ENCODE peak calls at places on chromosomes 16 and 17, in six cellular contexts. J is transverse colon, L is IMR-90, F is uterus, Z is breast epithelium, H is A549. V is an unnamed sample.

GRCh38 chr16:14501331-14502255 is 128.5 kb downstream of the PARN start:
- DNase-seq in Z (peak), L (peak), H (peak), F (peak), J (peak), V (peak)

GRCh38 chr16:1363501-1364041 is 11.8 kb downstream of the GNPTG start:
- DNase-seq in J (peak), L (peak), H (peak), F (no peak), Z (no peak), V (peak)

GRCh38 chr17:68035131-68035522 is 408 bp upstream of the KPNA2 start:
- DNase-seq in Z (peak), H (no peak), L (no peak), F (peak), J (peak), V (peak)

GRCh38 chr17:63530557-63531021 is 7.4 kb downstream of the KCNH6 start:
- DNase-seq in H (no peak), J (no peak), L (no peak), Z (no peak), F (no peak), V (no peak)

GRCh38 chr17:71486171-71486740 is 634.6 kb upstream of the SOX9 start:
- DNase-seq in L (no peak), H (no peak), F (no peak), J (no peak), Z (no peak), V (no peak)

GRCh38 chr17:63517825-63518534 is 5.2 kb upstream of the KCNH6 start:
- DNase-seq in H (no peak), F (no peak), J (no peak), L (no peak), Z (no peak), V (no peak)

GRCh38 chr17:17698869-17699351 is 17.7 kb downstream of the RAI1 start:
- DNase-seq in H (no peak), J (no peak), Z (no peak), F (peak), L (peak), V (no peak)

GRCh38 chr16:50797456-50797855 is 55.6 kb downstream of the CYLD start:
- DNase-seq in F (no peak), L (peak), Z (no peak), H (no peak), J (no peak), V (no peak)

GRCh38 chr17:31525801-31526549 is 134.5 kb downstream of the RAB11FIP4 start:
- DNase-seq in J (no peak), H (peak), L (no peak), F (no peak), Z (no peak), V (peak)

GRCh38 chr17:14337596-14338079 is 36.8 kb downstream of the HS3ST3B1 start:
- DNase-seq in Z (no peak), H (no peak), L (no peak), F (no peak), J (no peak), V (no peak)

GRCh38 chr17:70563301-70563820 is 394.0 kb downstream of the KCNJ2 start:
- DNase-seq in J (peak), Z (no peak), H (no peak), F (no peak), L (peak), V (no peak)

GRCh38 chr16:86396918-86397317 is 113.4 kb upstream of the FOXF1 start:
- DNase-seq in Z (no peak), F (peak), J (peak), L (peak), H (no peak), V (no peak)

GRCh38 chr16:88645455-88645854 is 5.4 kb downstream of the CYBA start:
- DNase-seq in Z (no peak), J (no peak), H (no peak), L (no peak), F (no peak), V (no peak)

GRCh38 chr17:13306310-13306962 is 288.6 kb upstream of the ELAC2 start:
- DNase-seq in Z (no peak), H (peak), F (no peak), L (peak), J (no peak), V (no peak)

GRCh38 chr17:48907713-48908046 is 527 bp upstream of the UBE2Z start:
- DNase-seq in F (no peak), Z (no peak), L (peak), J (no peak), H (peak), V (no peak)

GRCh38 chr17:29124135-29124930 is 55.9 kb downstream of the MYO18A start:
- DNase-seq in J (no peak), Z (no peak), H (peak), L (peak), F (peak), V (no peak)

GRCh38 chr16:58506241-58507194 is 6.6 kb downstream of the NDRG4 start:
- DNase-seq in F (no peak), H (no peak), Z (no peak), L (no peak), J (no peak), V (no peak)

GRCh38 chr17:22233382-22233781 is 541.1 kb downstream of the KCNJ18 start:
- DNase-seq in H (no peak), L (no peak), Z (no peak), F (no peak), J (no peak), V (no peak)

GRCh38 chr16:66266436-66267286 is 99.8 kb upstream of the CDH5 start:
- DNase-seq in Z (peak), J (peak), L (peak), H (no peak), F (peak), V (peak)

GRCh38 chr16:62035115-62036092 is 834 bp downstream of the CDH8 start:
- DNase-seq in J (no peak), H (no peak), Z (no peak), L (no peak), F (no peak), V (no peak)

GRCh38 chr16:2507052-2507678 is 6.6 kb upstream of the ATP6V0C start:
- DNase-seq in J (peak), Z (no peak), H (no peak), L (no peak), F (no peak), V (peak)

GRCh38 chr17:72713701-72714100 is 378.8 kb downstream of the SLC39A11 start:
- DNase-seq in L (no peak), H (no peak), Z (no peak), J (no peak), F (no peak), V (no peak)

GRCh38 chr17:8117980-8118768 is at the start of gene ALOXE3:
- DNase-seq in H (peak), J (peak), L (peak), Z (peak), F (peak), V (no peak)

GRCh38 chr17:13074026-13074425 is 56.2 kb upstream of the ELAC2 start:
- DNase-seq in F (no peak), L (peak), H (peak), J (no peak), Z (no peak), V (no peak)

GRCh38 chr17:66904760-66905637 is 59.5 kb upstream of the CACNG4 start:
- DNase-seq in L (peak), J (no peak), F (peak), Z (peak), H (peak), V (no peak)

GRCh38 chr17:78946131-78946530 is 20.9 kb upstream of the TIMP2 start:
- DNase-seq in Z (no peak), L (no peak), J (no peak), F (no peak), H (no peak), V (no peak)

GRCh38 chr16:35147556-35148504 is 1688.4 kb downstream of the TP53TG3F start:
- DNase-seq in L (no peak), J (no peak), Z (no peak), F (no peak), H (no peak), V (no peak)

GRCh38 chr17:46046957-46047356 is 47.9 kb downstream of the STH start:
- DNase-seq in H (no peak), L (peak), J (no peak), Z (no peak), F (no peak), V (no peak)

GRCh38 chr17:27329146-27329805 is 35.4 kb downstream of the WSB1 start:
- DNase-seq in F (no peak), Z (no peak), J (no peak), L (no peak), H (no peak), V (no peak)

GRCh38 chr16:15403392-15403995 is 7.9 kb downstream of the MPV17L start:
- DNase-seq in J (no peak), Z (no peak), F (no peak), L (no peak), H (no peak), V (no peak)

GRCh38 chr16:55471448-55472097 is 7.4 kb upstream of the MMP2 start:
- DNase-seq in H (peak), Z (no peak), F (no peak), J (no peak), L (peak), V (no peak)

GRCh38 chr16:17408955-17409441 is 61.8 kb downstream of the XYLT1 start:
- DNase-seq in L (no peak), H (no peak), F (no peak), J (no peak), Z (no peak), V (no peak)
- TF ChIP-seq POLR2A in L (no peak), H (no peak), F (no peak), J (no peak), Z (no peak), V (no peak)

GRCh38 chr17:15454328-15454727 is 13.1 kb downstream of the CDRT4 start:
- DNase-seq in Z (no peak), J (no peak), F (no peak), L (no peak), H (no peak), V (no peak)

GRCh38 chr17:15453782-15454181 is 13.6 kb downstream of the CDRT4 start:
- DNase-seq in H (no peak), F (no peak), L (no peak), J (no peak), Z (no peak), V (no peak)

GRCh38 chr17:15457723-15458094 is 9.7 kb downstream of the CDRT4 start:
- DNase-seq in J (no peak), Z (peak), H (no peak), L (no peak), F (peak), V (no peak)

GRCh38 chr17:15456486-15456885 is 10.9 kb downstream of the CDRT4 start:
- DNase-seq in Z (no peak), J (no peak), F (no peak), L (no peak), H (no peak), V (no peak)

DNA sequence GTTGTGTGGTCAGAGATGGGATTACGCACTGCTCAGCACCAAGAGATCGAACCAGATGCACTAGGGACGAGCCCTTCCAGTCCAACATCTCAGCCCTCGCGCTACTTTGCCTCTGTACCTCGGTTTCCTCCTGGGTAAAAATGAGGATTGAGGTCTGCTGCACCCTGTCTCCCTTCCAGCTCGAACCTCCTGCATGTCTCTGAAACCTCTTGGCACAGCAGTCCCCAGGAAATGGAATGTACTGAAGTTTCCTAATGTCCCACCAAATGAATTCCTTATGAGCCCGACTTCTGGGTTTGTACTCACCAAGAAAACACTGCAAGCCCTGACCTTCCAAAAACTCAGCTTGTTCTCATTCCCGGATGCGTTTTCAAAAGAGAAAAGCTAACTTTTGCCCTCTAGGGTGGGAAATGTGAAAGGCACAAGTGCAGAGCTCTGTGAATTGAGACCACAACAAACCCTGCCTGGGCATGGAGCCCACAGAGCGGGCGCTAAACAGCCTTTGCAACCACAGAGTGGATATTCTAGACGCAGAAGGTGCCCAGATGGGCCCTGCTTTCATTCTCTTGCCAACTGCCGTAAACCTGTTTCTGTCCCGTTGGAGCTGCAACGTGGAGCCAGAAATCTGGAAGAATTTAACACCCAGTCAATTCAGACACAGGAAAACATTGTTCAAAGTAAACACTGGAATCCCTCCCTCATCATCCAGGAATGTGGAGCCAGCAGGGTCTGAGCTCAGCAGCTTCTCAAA is 10.3 kb downstream of the CDRT4 start:
- DNase-seq in J (peak), H (no peak), F (peak), L (peak), Z (peak), V (no peak)
- H3K4me3 ChIP-seq in J (no peak), H (no peak), F (no peak), L (no peak), Z (peak), V (no peak)

GRCh38 chr17:58092797-58093385 is 9.7 kb downstream of the DYNLL2 start:
- DNase-seq in H (no peak), J (no peak), Z (no peak), L (no peak), F (no peak), V (no peak)

GRCh38 chr17:58094118-58094517 is 10.9 kb downstream of the DYNLL2 start:
- DNase-seq in F (no peak), J (no peak), L (no peak), Z (no peak), H (no peak), V (no peak)

GRCh38 chr17:58089111-58089510 is 5.9 kb downstream of the DYNLL2 start:
- DNase-seq in F (no peak), H (no peak), Z (no peak), L (no peak), J (no peak), V (no peak)

GRCh38 chr17:58091024-58091567 is 7.9 kb downstream of the DYNLL2 start:
- DNase-seq in F (no peak), H (no peak), Z (no peak), L (no peak), J (no peak), V (no peak)

DNA sequence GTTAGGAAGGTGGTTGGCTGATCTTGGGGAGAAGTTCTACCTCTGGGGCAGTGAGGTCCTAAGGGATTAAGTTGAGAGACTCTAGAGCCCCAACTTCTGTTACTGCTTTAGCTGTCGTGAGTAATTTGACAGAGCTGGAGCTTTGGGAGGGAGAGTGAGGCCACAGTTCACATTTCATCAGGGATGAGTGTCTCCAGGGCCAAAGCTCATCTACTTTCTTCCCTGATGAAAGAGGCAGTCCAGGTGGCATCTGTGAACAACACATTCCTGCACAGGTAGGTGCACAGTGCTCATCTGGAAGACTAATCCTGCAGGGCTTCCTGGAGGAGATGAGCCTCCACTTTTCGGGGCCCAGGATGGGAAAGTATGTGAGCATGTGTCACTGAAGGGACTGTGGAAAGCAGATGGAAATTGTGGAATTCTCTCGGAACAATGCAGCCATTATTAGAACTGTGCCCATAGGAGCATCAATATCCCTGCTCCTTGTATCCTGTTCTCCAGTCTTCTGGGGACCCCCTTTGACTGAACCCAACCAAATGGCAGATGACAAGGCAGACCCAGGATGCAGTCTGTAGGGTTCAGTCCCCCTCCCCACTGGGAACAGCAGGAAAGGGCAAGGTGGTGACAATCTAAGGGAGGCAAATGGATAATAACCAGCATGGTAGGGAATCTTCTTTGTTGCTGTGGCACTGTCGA is 9.0 kb downstream of the DYNLL2 start:
- DNase-seq in L (no peak), H (no peak), J (no peak), Z (no peak), F (no peak), V (no peak)
- TF ChIP-seq POLR2A in L (no peak), H (no peak), J (no peak), Z (no peak), F (no peak), V (no peak)

GRCh38 chr17:59707971-59708425 is 544 bp downstream of the VMP1 start:
- DNase-seq in Z (no peak), J (no peak), H (no peak), F (no peak), L (no peak), V (no peak)

GRCh38 chr17:59714255-59714654 is 6.8 kb downstream of the VMP1 start:
- DNase-seq in F (no peak), L (no peak), J (no peak), H (no peak), Z (no peak), V (no peak)

GRCh38 chr17:59716427-59716826 is 9.0 kb downstream of the VMP1 start:
- DNase-seq in H (no peak), L (no peak), J (no peak), Z (no peak), F (no peak), V (no peak)

GRCh38 chr17:59711936-59712335 is 4.5 kb downstream of the VMP1 start:
- DNase-seq in F (no peak), L (no peak), H (no peak), J (no peak), Z (no peak), V (no peak)

DNA sequence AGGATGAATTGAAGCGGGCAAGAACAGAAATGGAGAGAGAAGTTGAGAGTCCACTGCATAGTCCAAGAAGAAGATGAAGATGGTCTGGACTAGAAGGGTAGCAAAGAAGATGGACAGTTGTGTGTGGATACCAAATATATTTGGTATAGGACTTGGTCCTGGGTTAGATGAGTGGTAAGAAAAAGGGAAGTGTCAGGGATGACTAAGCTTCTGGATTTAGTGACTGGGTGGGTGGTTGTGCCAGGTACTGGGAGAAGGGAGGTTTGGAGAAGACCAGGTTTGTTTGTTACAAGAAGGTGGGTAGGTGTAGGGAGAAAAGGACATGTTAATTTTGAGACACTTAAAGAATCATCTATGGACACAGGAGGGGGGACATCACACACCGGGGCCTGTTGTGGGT is 5.4 kb downstream of the VMP1 start:
- DNase-seq in L (no peak), Z (no peak), J (no peak), H (no peak), F (no peak), V (no peak)
- H3K4me3 ChIP-seq in L (no peak), Z (no peak), J (no peak), H (no peak), F (no peak), V (no peak)

GRCh38 chr17:77280304-77280910 is 139.6 kb downstream of the SEC14L1 start:
- DNase-seq in H (no peak), F (no peak), Z (no peak), J (peak), L (peak), V (peak)

GRCh38 chr17:77282524-77283515 is 142.1 kb downstream of the SEC14L1 start:
- DNase-seq in H (peak), Z (peak), J (peak), F (no peak), L (peak), V (peak)

GRCh38 chr17:77281904-77282367 is 141.2 kb downstream of the SEC14L1 start:
- DNase-seq in Z (no peak), J (peak), L (no peak), F (no peak), H (peak), V (peak)

GRCh38 chr17:77279448-77280303 is 138.9 kb downstream of the SEC14L1 start:
- DNase-seq in H (no peak), L (peak), Z (peak), F (no peak), J (peak), V (peak)

DNA sequence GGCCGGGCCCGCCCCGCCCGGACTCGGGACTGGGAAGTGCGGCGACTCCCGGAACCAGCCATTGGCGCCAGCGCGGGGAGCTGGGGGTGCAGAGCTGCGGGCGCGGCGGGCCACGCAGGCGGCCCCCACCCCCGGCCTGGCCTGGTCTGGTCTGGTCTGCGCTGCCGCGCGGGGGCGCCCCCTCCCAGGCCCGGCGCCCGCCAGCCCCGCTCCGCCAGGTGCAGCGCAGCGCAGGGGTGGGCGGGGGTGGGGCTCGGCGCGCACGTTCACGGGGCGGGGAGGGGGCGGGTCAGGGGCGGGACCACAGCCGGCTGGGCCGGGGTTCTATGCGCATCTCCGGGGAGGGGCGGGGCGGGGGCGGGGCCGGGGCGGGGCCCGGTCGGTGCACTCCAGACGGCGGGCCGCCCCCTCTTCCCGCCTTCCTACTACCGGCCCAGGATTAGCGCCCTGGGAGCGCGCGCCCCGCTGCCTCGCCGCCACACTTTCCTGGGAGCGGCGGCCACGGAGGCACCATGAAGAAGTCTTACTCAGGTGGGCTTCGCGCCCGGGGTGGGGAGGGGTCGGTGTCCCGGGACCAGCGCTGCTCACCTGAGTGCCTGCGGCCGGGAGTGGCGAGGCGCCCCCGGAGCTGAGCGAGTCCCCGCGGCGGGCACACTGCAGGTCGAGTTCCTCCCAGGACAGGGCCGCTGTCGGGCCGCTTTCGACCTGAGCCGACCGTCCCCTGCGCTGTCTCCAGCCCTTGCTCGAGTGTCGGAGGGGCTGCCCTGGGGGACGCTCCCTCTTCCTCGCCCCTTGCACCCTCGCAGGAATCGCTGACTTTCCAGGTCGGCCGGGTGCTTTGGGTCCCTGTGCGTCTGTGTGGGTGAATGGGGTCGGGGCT is 140.5 kb downstream of the SEC14L1 start:
- DNase-seq in F (peak), H (peak), J (peak), Z (peak), L (peak), V (peak)
- TF ChIP-seq POLR2A in F (no peak), H (peak), J (peak), Z (no peak), L (peak), V (peak)

V was measured in Peyer's patch.